ENCODE peak calls at places on chromosomes 3 and 15, in nine cellular contexts. One of them, this sample, is unnamed.

GRCh38 chr3:159928692-159929091 is 59.9 kb upstream of the IL12A start:
- DNase-seq in T-cell: no peak
- DNase-seq in T-helper 17 cell: no peak
- DNase-seq in EH: peak
- DNase-seq in RCC 7860: peak
- DNase-seq in T-helper 1 cell: no peak
- DNase-seq in GM03348: peak
- DNase-seq in GM10248: no peak
- DNase-seq in activated naive CD4-positive, alpha-beta T cell: no peak
- DNase-seq in this sample: no peak

GRCh38 chr3:4071481-4072184 is 231.5 kb upstream of the SETMAR start:
- DNase-seq in T-cell: no peak
- DNase-seq in activated naive CD4-positive, alpha-beta T cell: no peak
- DNase-seq in RCC 7860: no peak
- DNase-seq in T-helper 17 cell: no peak
- DNase-seq in GM03348: no peak
- DNase-seq in GM10248: no peak
- DNase-seq in T-helper 1 cell: no peak
- DNase-seq in EH: no peak
- DNase-seq in this sample: no peak

GRCh38 chr3:16836505-16837237 is 48.1 kb upstream of the PLCL2 start:
- DNase-seq in GM10248: no peak
- DNase-seq in RCC 7860: no peak
- DNase-seq in EH: peak
- DNase-seq in activated naive CD4-positive, alpha-beta T cell: no peak
- DNase-seq in T-helper 1 cell: no peak
- DNase-seq in GM03348: no peak
- DNase-seq in T-cell: no peak
- DNase-seq in T-helper 17 cell: no peak
- DNase-seq in this sample: no peak

GRCh38 chr3:186024210-186024609 is 84.7 kb downstream of the ETV5 start:
- DNase-seq in T-helper 17 cell: no peak
- DNase-seq in T-cell: no peak
- DNase-seq in EH: peak
- DNase-seq in T-helper 1 cell: no peak
- DNase-seq in GM10248: no peak
- DNase-seq in GM03348: peak
- DNase-seq in RCC 7860: no peak
- DNase-seq in activated naive CD4-positive, alpha-beta T cell: no peak
- DNase-seq in this sample: no peak

GRCh38 chr3:186261638-186262037 is 100.4 kb downstream of the DGKG start:
- DNase-seq in T-helper 17 cell: no peak
- DNase-seq in T-helper 1 cell: no peak
- DNase-seq in EH: no peak
- DNase-seq in GM03348: peak
- DNase-seq in RCC 7860: no peak
- DNase-seq in GM10248: peak
- DNase-seq in activated naive CD4-positive, alpha-beta T cell: no peak
- DNase-seq in T-cell: no peak
- DNase-seq in this sample: no peak

GRCh38 chr3:13070622-13071021 is 2.6 kb downstream of the IQSEC1 start:
- DNase-seq in activated naive CD4-positive, alpha-beta T cell: no peak
- DNase-seq in T-helper 1 cell: no peak
- DNase-seq in RCC 7860: no peak
- DNase-seq in GM10248: no peak
- DNase-seq in GM03348: no peak
- DNase-seq in T-cell: no peak
- DNase-seq in T-helper 17 cell: no peak
- DNase-seq in EH: no peak
- DNase-seq in this sample: no peak

GRCh38 chr3:56421205-56421604 is 47.1 kb downstream of the ERC2 start:
- DNase-seq in EH: no peak
- DNase-seq in GM03348: no peak
- DNase-seq in T-cell: no peak
- DNase-seq in activated naive CD4-positive, alpha-beta T cell: no peak
- DNase-seq in RCC 7860: no peak
- DNase-seq in T-helper 17 cell: no peak
- DNase-seq in GM10248: no peak
- DNase-seq in T-helper 1 cell: no peak
- DNase-seq in this sample: no peak

GRCh38 chr3:43086460-43087165 is 19.3 kb downstream of the POMGNT2 start:
- DNase-seq in GM10248: no peak
- DNase-seq in EH: peak
- DNase-seq in RCC 7860: peak
- DNase-seq in T-helper 17 cell: no peak
- DNase-seq in GM03348: no peak
- DNase-seq in T-helper 1 cell: no peak
- DNase-seq in T-cell: no peak
- DNase-seq in activated naive CD4-positive, alpha-beta T cell: no peak
- DNase-seq in this sample: no peak

GRCh38 chr3:188568750-188569149 is 414.8 kb downstream of the LPP start:
- DNase-seq in RCC 7860: no peak
- DNase-seq in GM03348: no peak
- DNase-seq in GM10248: no peak
- DNase-seq in T-cell: no peak
- DNase-seq in T-helper 17 cell: no peak
- DNase-seq in T-helper 1 cell: no peak
- DNase-seq in activated naive CD4-positive, alpha-beta T cell: no peak
- DNase-seq in EH: peak
- DNase-seq in this sample: no peak

GRCh38 chr15:100929641-100930042 is 10.5 kb downstream of the LRRK1 start:
- DNase-seq in T-helper 1 cell: no peak
- DNase-seq in GM10248: peak
- DNase-seq in activated naive CD4-positive, alpha-beta T cell: no peak
- DNase-seq in EH: peak
- DNase-seq in T-helper 17 cell: no peak
- DNase-seq in T-cell: no peak
- DNase-seq in GM03348: no peak
- DNase-seq in RCC 7860: peak
- DNase-seq in this sample: no peak

GRCh38 chr3:33139996-33140395 is 26.2 kb downstream of the CRTAP start:
- DNase-seq in T-helper 1 cell: no peak
- DNase-seq in EH: peak
- DNase-seq in RCC 7860: no peak
- DNase-seq in GM10248: no peak
- DNase-seq in T-helper 17 cell: no peak
- DNase-seq in T-cell: no peak
- DNase-seq in GM03348: no peak
- DNase-seq in activated naive CD4-positive, alpha-beta T cell: no peak
- DNase-seq in this sample: no peak

GRCh38 chr15:98177950-98178848 is 217.7 kb downstream of the ARRDC4 start:
- DNase-seq in T-helper 1 cell: peak
- DNase-seq in GM03348: peak
- DNase-seq in RCC 7860: peak
- DNase-seq in GM10248: peak
- DNase-seq in EH: peak
- DNase-seq in T-cell: peak
- DNase-seq in activated naive CD4-positive, alpha-beta T cell: no peak
- DNase-seq in T-helper 17 cell: no peak
- DNase-seq in this sample: no peak

GRCh38 chr3:54706783-54707182 is 221.1 kb downstream of the LRTM1 start:
- DNase-seq in T-helper 1 cell: no peak
- DNase-seq in RCC 7860: no peak
- DNase-seq in GM03348: no peak
- DNase-seq in T-cell: no peak
- DNase-seq in EH: no peak
- DNase-seq in activated naive CD4-positive, alpha-beta T cell: no peak
- DNase-seq in GM10248: no peak
- DNase-seq in T-helper 17 cell: no peak
- DNase-seq in this sample: no peak

GRCh38 chr3:173785004-173785403 is 387.5 kb downstream of the NLGN1 start:
- DNase-seq in EH: peak
- DNase-seq in T-helper 1 cell: no peak
- DNase-seq in activated naive CD4-positive, alpha-beta T cell: no peak
- DNase-seq in T-helper 17 cell: no peak
- DNase-seq in T-cell: no peak
- DNase-seq in RCC 7860: no peak
- DNase-seq in GM03348: no peak
- DNase-seq in GM10248: no peak
- DNase-seq in this sample: no peak

GRCh38 chr15:26087395-26087794 is 224.3 kb upstream of the ATP10A start:
- DNase-seq in T-cell: no peak
- DNase-seq in T-helper 17 cell: no peak
- DNase-seq in GM03348: peak
- DNase-seq in RCC 7860: no peak
- DNase-seq in activated naive CD4-positive, alpha-beta T cell: no peak
- DNase-seq in T-helper 1 cell: no peak
- DNase-seq in EH: peak
- DNase-seq in GM10248: no peak
- DNase-seq in this sample: no peak

GRCh38 chr3:171284308-171285075 is 175.7 kb downstream of the TNIK start:
- DNase-seq in RCC 7860: peak
- DNase-seq in EH: peak
- DNase-seq in T-helper 1 cell: peak
- DNase-seq in activated naive CD4-positive, alpha-beta T cell: no peak
- DNase-seq in GM03348: peak
- DNase-seq in T-helper 17 cell: no peak
- DNase-seq in T-cell: no peak
- DNase-seq in GM10248: peak
- DNase-seq in this sample: no peak

GRCh38 chr3:105473521-105474223 is 107.0 kb downstream of the ALCAM start:
- DNase-seq in GM03348: peak
- DNase-seq in T-helper 1 cell: no peak
- DNase-seq in activated naive CD4-positive, alpha-beta T cell: no peak
- DNase-seq in T-cell: no peak
- DNase-seq in RCC 7860: peak
- DNase-seq in EH: peak
- DNase-seq in GM10248: no peak
- DNase-seq in T-helper 17 cell: no peak
- DNase-seq in this sample: no peak

GRCh38 chr15:69271217-69271616 is 27.5 kb upstream of the PAQR5 start:
- DNase-seq in GM03348: no peak
- DNase-seq in RCC 7860: no peak
- DNase-seq in T-helper 17 cell: no peak
- DNase-seq in EH: no peak
- DNase-seq in activated naive CD4-positive, alpha-beta T cell: no peak
- DNase-seq in GM10248: no peak
- DNase-seq in T-helper 1 cell: no peak
- DNase-seq in T-cell: no peak
- DNase-seq in this sample: no peak

GRCh38 chr15:74385442-74386132 is 18.1 kb upstream of the CYP11A1 start:
- DNase-seq in GM10248: no peak
- DNase-seq in GM03348: no peak
- DNase-seq in T-helper 17 cell: no peak
- DNase-seq in EH: no peak
- DNase-seq in T-helper 1 cell: no peak
- DNase-seq in RCC 7860: no peak
- DNase-seq in T-cell: no peak
- DNase-seq in activated naive CD4-positive, alpha-beta T cell: no peak
- DNase-seq in this sample: no peak

GRCh38 chr3:182618981-182619591 is 174.2 kb upstream of the ATP11B start:
- DNase-seq in T-cell: no peak
- DNase-seq in T-helper 17 cell: no peak
- DNase-seq in GM03348: peak
- DNase-seq in activated naive CD4-positive, alpha-beta T cell: no peak
- DNase-seq in GM10248: no peak
- DNase-seq in EH: no peak
- DNase-seq in RCC 7860: no peak
- DNase-seq in T-helper 1 cell: no peak
- DNase-seq in this sample: peak

GRCh38 chr3:18423401-18424212 is 1.5 kb downstream of the SATB1 start:
- DNase-seq in T-helper 1 cell: peak
- DNase-seq in EH: peak
- DNase-seq in T-helper 17 cell: no peak
- DNase-seq in RCC 7860: no peak
- DNase-seq in T-cell: peak
- DNase-seq in GM03348: peak
- DNase-seq in activated naive CD4-positive, alpha-beta T cell: no peak
- DNase-seq in GM10248: peak
- DNase-seq in this sample: no peak

GRCh38 chr15:69668963-69669362 is 216.3 kb downstream of the RPLP1 start:
- DNase-seq in T-cell: peak
- DNase-seq in RCC 7860: no peak
- DNase-seq in activated naive CD4-positive, alpha-beta T cell: no peak
- DNase-seq in GM03348: no peak
- DNase-seq in T-helper 1 cell: peak
- DNase-seq in T-helper 17 cell: no peak
- DNase-seq in GM10248: peak
- DNase-seq in EH: no peak
- DNase-seq in this sample: no peak

GRCh38 chr15:70430029-70430428 is 332.3 kb upstream of the TLE3 start:
- DNase-seq in T-cell: no peak
- DNase-seq in EH: peak
- DNase-seq in activated naive CD4-positive, alpha-beta T cell: no peak
- DNase-seq in T-helper 1 cell: no peak
- DNase-seq in GM03348: peak
- DNase-seq in GM10248: no peak
- DNase-seq in T-helper 17 cell: no peak
- DNase-seq in RCC 7860: peak
- DNase-seq in this sample: no peak

GRCh38 chr3:112093180-112093522 is 7.0 kb downstream of the C3orf52 start:
- DNase-seq in RCC 7860: no peak
- DNase-seq in GM10248: no peak
- DNase-seq in activated naive CD4-positive, alpha-beta T cell: no peak
- DNase-seq in EH: no peak
- DNase-seq in GM03348: no peak
- DNase-seq in T-helper 1 cell: no peak
- DNase-seq in T-helper 17 cell: no peak
- DNase-seq in T-cell: no peak
- DNase-seq in this sample: no peak

GRCh38 chr3:131114201-131114600 is 87.5 kb downstream of the NEK11 start:
- DNase-seq in GM03348: no peak
- DNase-seq in T-helper 17 cell: no peak
- DNase-seq in EH: no peak
- DNase-seq in RCC 7860: no peak
- DNase-seq in T-helper 1 cell: no peak
- DNase-seq in T-cell: no peak
- DNase-seq in activated naive CD4-positive, alpha-beta T cell: no peak
- DNase-seq in GM10248: no peak
- DNase-seq in this sample: no peak

GRCh38 chr3:13166243-13167063 is 93.2 kb upstream of the IQSEC1 start:
- DNase-seq in T-helper 1 cell: no peak
- DNase-seq in T-cell: no peak
- DNase-seq in activated naive CD4-positive, alpha-beta T cell: no peak
- DNase-seq in EH: no peak
- DNase-seq in T-helper 17 cell: no peak
- DNase-seq in RCC 7860: no peak
- DNase-seq in GM03348: no peak
- DNase-seq in GM10248: no peak
- DNase-seq in this sample: no peak